ENCODE peak calls at places on chromosomes 4 and X, in ten cellular contexts. E, H, C, L, J, K, F, A, N and O are unnamed samples.
A peak's percentile ranks its signal among the peaks of the same experiment; 100 is the strongest.

GRCh38 chrX:124211312-124211942 is 121.0 kb upstream of the TEX13D start:
- DNase-seq in E (peak; percentile 11), H (no peak), C (peak; percentile 44), L (peak; percentile 8), J (no peak), K (no peak), F (peak; percentile 12), A (peak; percentile 46), N (no peak), O (peak; percentile 56)

GRCh38 chr4:87465739-87466366 is 43.5 kb downstream of the NUDT9 start:
- DNase-seq in E (peak; percentile 77), H (no peak), C (peak; percentile 17), L (peak; percentile 38), J (no peak), K (no peak), F (peak; percentile 53), A (peak; percentile 58), N (peak; percentile 10), O (peak; percentile 40)

GRCh38 chr4:105715692-105716278 is 7.2 kb downstream of the GSTCD start:
- DNase-seq in E (peak; percentile 55), H (no peak), C (peak; percentile 22), L (peak; percentile 13), J (no peak), K (no peak), F (peak; percentile 64), A (peak; percentile 64), N (no peak), O (peak; percentile 23)

GRCh38 chr4:7295917-7296660 is 103.8 kb downstream of the SORCS2 start:
- DNase-seq in E (peak; percentile 39), H (no peak), C (peak; percentile 19), L (peak; percentile 10), J (no peak), K (no peak), F (no peak), A (no peak), N (no peak), O (no peak)

GRCh38 chr4:15168759-15169158 is 166.5 kb downstream of the CPEB2 start:
- DNase-seq in E (no peak), H (no peak), C (no peak), L (no peak), J (no peak), K (no peak), F (no peak), A (no peak), N (no peak), O (no peak)

GRCh38 chr4:55398461-55398860 is 2.7 kb downstream of the TMEM165 start:
- DNase-seq in E (peak; percentile 38), H (peak; percentile 52), C (peak; percentile 83), L (no peak), J (no peak), K (no peak), F (no peak), A (peak; percentile 95), N (no peak), O (no peak)

GRCh38 chr4:139872274-139872673 is 206.7 kb downstream of the MGST2 start:
- DNase-seq in E (peak; percentile 89), H (peak; percentile 74), C (peak; percentile 94), L (no peak), J (no peak), K (no peak), F (peak; percentile 93), A (peak; percentile 99), N (peak; percentile 80), O (no peak)

GRCh38 chrX:133654801-133655200 is 239.5 kb upstream of the GPC4 start:
- DNase-seq in E (peak; percentile 55), H (no peak), C (peak; percentile 62), L (no peak), J (no peak), K (no peak), F (no peak), A (peak; percentile 67), N (no peak), O (no peak)

GRCh38 chrX:123223859-123224258 is 39.8 kb downstream of the GRIA3 start:
- DNase-seq in E (no peak), H (no peak), C (no peak), L (no peak), J (no peak), K (no peak), F (no peak), A (no peak), N (no peak), O (no peak)

GRCh38 chr4:152010680-152011079 is 249.9 kb upstream of the GATB start:
- DNase-seq in E (no peak), H (no peak), C (no peak), L (no peak), J (no peak), K (peak; percentile 3), F (no peak), A (no peak), N (no peak), O (no peak)

DNA sequence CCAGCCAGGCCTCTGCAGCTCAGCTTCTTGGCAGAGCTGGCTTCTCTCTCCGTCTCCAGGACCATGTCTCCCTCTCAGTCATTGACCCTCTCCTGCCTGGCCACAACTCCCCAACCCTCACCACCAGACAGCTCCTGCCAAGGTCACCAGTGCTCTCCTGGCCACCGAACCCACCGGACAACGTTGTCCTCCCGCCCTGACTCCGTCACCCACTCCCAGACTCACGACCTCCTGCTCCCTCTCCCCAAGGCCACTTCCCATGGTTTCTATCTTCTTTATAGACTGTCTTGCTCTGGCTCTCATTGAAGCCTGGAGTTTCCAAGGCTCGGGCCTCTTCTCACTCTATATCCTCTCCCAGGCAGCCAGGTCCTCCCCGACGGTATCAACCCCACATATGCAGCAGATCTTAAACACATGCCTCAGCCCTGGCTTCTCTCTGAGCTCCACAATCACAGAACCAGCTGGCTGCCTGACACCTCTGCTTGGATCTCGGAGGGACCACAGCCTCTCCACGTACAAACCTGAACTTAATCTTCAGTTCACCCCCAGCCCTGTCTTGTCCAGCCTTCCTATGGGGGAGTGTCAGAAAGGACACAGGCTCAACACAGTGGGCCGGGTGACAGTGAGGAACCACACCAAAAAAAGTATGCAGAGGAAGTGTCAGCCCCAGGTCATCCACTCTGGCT is 67.9 kb upstream of the C4orf50 start:
- DNase-seq in E (no peak), H (no peak), C (no peak), L (no peak), J (no peak), K (no peak), F (no peak), A (no peak), N (no peak), O (no peak)
- H3K27me3 ChIP-seq in E (no peaks in the 10 kb centered on the region), H (no peaks in the 10 kb centered on the region), C (no peaks in the 10 kb centered on the region), L (peaks cover 19% of the 10 kb centered on the region), J (no peaks in the 10 kb centered on the region), K (no peaks in the 10 kb centered on the region), F (no peaks in the 10 kb centered on the region), A (no peaks in the 10 kb centered on the region), N (no peaks in the 10 kb centered on the region), O (no peaks in the 10 kb centered on the region)

DNA sequence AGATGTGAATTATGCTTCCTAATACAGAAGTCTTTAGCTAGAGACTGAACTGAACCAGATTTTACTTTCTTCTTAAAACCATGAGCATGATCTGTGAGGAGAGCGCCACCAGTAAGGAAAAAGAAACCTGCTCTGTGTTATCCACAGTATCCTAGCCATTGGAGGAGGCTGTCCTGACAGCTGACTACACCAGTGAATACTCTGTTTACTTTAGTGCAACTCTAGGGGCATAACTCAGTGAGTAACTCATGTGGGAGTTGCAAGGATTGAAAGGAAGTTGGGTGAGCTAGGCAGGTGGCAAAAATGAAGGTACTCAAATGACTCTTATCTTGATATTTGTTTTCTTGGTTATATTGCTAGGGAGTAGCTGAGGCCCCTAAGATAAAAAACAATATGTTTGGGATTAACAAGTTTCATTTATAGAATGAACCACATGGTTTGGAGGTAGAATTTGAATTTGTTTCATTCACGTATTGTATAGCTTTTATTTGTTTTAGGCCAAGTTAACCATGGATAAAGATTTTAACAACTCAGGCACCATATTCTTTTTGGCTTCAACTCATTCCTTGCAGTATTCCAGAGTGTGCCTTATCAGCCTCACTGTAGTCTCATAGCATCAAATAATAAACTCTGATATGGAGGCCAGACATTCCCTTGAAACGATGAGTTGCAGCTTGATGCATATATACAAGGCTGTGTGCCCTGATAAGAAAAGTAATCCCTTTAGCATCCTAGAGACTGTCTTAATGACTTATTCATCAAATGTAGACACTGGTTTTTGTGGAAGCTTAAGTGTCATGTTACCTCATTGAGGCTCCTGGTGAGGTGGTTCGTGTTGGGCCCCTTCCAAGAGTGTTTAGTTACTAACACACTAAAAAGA is 2.5 kb downstream of the BMP3 start:
- DNase-seq in E (no peak), H (no peak), C (no peak), L (no peak), J (no peak), K (no peak), F (no peak), A (peak; percentile 54), N (no peak), O (no peak)
- H3K27me3 ChIP-seq in E (peaks cover 89% of the 10 kb centered on the region), H (peaks cover 25% of the 10 kb centered on the region), C (peaks cover 25% of the 10 kb centered on the region), L (peaks cover 27% of the 10 kb centered on the region), J (peaks cover 13% of the 10 kb centered on the region), K (peaks cover 11% of the 10 kb centered on the region), F (peaks cover 15% of the 10 kb centered on the region), A (peaks cover 20% of the 10 kb centered on the region), N (peaks cover 46% of the 10 kb centered on the region), O (no peaks in the 10 kb centered on the region)

GRCh38 chrX:153600921-153601320 is 2.0 kb upstream of the CCNQ start:
- DNase-seq in E (no peak), H (no peak), C (no peak), L (no peak), J (no peak), K (no peak), F (no peak), A (no peak), N (no peak), O (no peak)
- H3K27me3 ChIP-seq in E (peaks cover 2% of the 10 kb centered on the region), H (no peaks in the 10 kb centered on the region), C (no peaks in the 10 kb centered on the region), L (no peaks in the 10 kb centered on the region), J (no peaks in the 10 kb centered on the region), K (no peaks in the 10 kb centered on the region), F (no peaks in the 10 kb centered on the region), A (no peaks in the 10 kb centered on the region), N (no peaks in the 10 kb centered on the region), O (no peaks in the 10 kb centered on the region)

DNA sequence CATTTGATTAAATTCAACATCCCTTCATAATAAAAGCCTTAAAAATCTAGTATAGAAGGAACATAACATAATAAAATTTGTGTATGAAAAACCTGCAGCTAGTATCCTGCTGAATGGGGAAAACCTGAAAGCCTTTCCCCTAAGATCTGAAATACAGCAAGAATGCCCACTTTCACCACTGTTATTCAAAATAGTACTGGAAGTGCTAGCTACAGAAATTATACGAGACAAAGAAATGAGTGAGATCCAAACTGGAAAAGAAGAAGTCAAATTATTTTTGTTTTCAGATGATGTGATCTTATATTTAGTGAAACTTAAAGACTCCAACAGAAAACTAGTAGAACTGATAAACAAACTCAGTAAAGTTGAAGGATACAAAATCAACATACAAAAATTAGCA is 152.9 kb downstream of the RTL3 start:
- DNase-seq in E (no peak), H (no peak), C (no peak), L (no peak), J (no peak), K (no peak), F (no peak), A (no peak), N (no peak), O (no peak)
- H3K27me3 ChIP-seq in E (no peaks in the 10 kb centered on the region), H (no peaks in the 10 kb centered on the region), C (no peaks in the 10 kb centered on the region), L (no peaks in the 10 kb centered on the region), J (no peaks in the 10 kb centered on the region), K (no peaks in the 10 kb centered on the region), F (no peaks in the 10 kb centered on the region), A (no peaks in the 10 kb centered on the region), N (no peaks in the 10 kb centered on the region), O (no peaks in the 10 kb centered on the region)

GRCh38 chr4:1060646-1061371 is 49.4 kb downstream of the FGFRL1 start:
- DNase-seq in E (no peak), H (no peak), C (no peak), L (no peak), J (no peak), K (no peak), F (no peak), A (no peak), N (no peak), O (no peak)
- H3K27me3 ChIP-seq in E (peaks cover 29% of the 10 kb centered on the region), H (peaks cover 13% of the 10 kb centered on the region), C (peaks cover 19% of the 10 kb centered on the region), L (peaks cover 11% of the 10 kb centered on the region), J (no peaks in the 10 kb centered on the region), K (no peaks in the 10 kb centered on the region), F (peaks cover 8% of the 10 kb centered on the region), A (peaks cover 13% of the 10 kb centered on the region), N (peaks cover 58% of the 10 kb centered on the region), O (peaks cover 2% of the 10 kb centered on the region)